ENCODE peak calls at places on chromosomes 13 and 19, in four cellular contexts. X, N, D and B are unnamed samples. For H3K36me3, the result is how much of the 10 kb centered on the place peaks cover.

GRCh38 chr13:41919741-41920487 is 41.0 kb downstream of the VWA8 start:
- DNase-seq in X (no peak), N (no peak), D (no peak), B (no peak)

GRCh38 chr13:60267498-60268202 is 103.9 kb upstream of the DIAPH3 start:
- DNase-seq in X (peak), N (no peak), D (no peak), B (peak)

GRCh38 chr19:36115453-36116343 is at the start of gene TBCB:
- DNase-seq in X (peak), N (no peak), D (peak), B (no peak)

GRCh38 chr19:40084948-40085347 is 5.8 kb downstream of the ZNF780A start:
- DNase-seq in X (no peak), N (no peak), D (no peak), B (no peak)

GRCh38 chr13:113962386-113962785 is 11.5 kb downstream of the C13orf46 start:
- DNase-seq in X (no peak), N (no peak), D (no peak), B (no peak)

GRCh38 chr13:77696863-77697207 is 652 bp upstream of the SLAIN1 start:
- DNase-seq in X (no peak), N (no peak), D (no peak), B (no peak)

GRCh38 chr13:30373727-30374126 is 48.6 kb upstream of the UBE2L5 start:
- DNase-seq in X (no peak), N (no peak), D (no peak), B (peak)

GRCh38 chr19:18610245-18610555 is 2.5 kb upstream of the TMEM59L start:
- DNase-seq in X (no peak), N (no peak), D (no peak), B (no peak)

GRCh38 chr19:55529636-55530230 is 7.2 kb downstream of the SBK2 start:
- DNase-seq in X (no peak), N (no peak), D (no peak), B (no peak)

GRCh38 chr19:55526216-55527196 is 10.4 kb downstream of the SBK2 start:
- DNase-seq in X (no peak), N (no peak), D (no peak), B (no peak)

GRCh38 chr19:55525289-55526101 is 11.4 kb downstream of the SBK2 start:
- DNase-seq in X (no peak), N (no peak), D (no peak), B (no peak)

GRCh38 chr19:55527197-55528029 is 9.5 kb downstream of the SBK2 start:
- DNase-seq in X (no peak), N (no peak), D (no peak), B (no peak)

GRCh38 chr19:55528030-55528801 is 8.7 kb downstream of the SBK2 start:
- DNase-seq in X (no peak), N (no peak), D (no peak), B (no peak)
- H3K4me3 ChIP-seq in X (no peak), N (no peak), D (no peak), B (no peak)

DNA sequence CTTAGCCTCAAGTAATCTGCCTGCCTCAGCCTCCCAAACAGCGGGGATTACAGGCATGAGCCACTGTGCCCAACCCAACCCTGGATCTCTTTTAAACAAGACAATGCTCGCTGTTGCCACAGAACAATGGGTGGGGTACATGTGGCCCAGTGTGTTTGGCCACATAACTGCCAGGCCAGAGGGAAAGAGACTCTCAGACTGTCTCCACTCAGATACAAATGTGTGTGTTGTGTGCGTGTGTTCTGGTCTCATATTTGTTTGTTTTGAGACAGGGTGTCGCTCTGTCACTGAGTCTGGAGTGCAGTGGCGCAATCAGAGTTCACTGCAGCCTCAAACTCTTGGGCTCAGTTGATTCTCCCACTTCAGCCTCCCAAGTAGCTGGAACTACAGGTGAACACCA is 25.8 kb downstream of the LDLR start:
- DNase-seq in X (no peak), N (no peak), D (no peak), B (no peak)
- H3K36me3 ChIP-seq in X (under half), N (under half), D (half or more), B (under half)

DNA sequence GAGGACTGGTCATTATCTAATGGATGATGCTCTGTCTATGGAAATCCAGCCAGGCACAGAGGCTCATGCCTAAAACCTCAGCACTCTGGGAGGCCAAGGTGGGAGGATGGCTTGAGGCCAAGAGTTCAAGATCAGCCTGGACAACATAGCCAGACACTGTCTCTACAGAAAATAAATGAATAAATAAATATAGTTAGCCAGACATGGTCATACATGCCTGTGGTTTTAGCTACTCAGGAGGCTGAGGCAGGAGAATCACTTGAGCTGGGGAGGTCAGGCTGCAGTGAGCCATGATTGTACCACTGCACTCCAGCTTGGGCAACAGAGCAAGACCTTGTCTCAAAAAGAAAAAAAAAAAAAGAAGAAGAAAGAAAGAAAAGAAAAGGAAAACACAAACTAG is 234.7 kb downstream of the TSHZ3 start:
- DNase-seq in X (no peak), N (no peak), D (peak), B (no peak)
- H3K27ac ChIP-seq in X (no peak), N (no peak), D (peak), B (no peak)

GRCh38 chr19:33139165-33139564 is 7.3 kb downstream of the WDR88 start:
- DNase-seq in X (no peak), N (no peak), D (no peak), B (no peak)

GRCh38 chr19:33147538-33147937 is 15.6 kb downstream of the WDR88 start:
- DNase-seq in X (no peak), N (no peak), D (no peak), B (no peak)

GRCh38 chr19:33146209-33146608 is 14.3 kb downstream of the WDR88 start:
- DNase-seq in X (no peak), N (no peak), D (no peak), B (no peak)

GRCh38 chr19:33143897-33144405 is 12.0 kb downstream of the WDR88 start:
- DNase-seq in X (peak), N (peak), D (peak), B (peak)
- H3K4me3 ChIP-seq in X (no peak), N (no peak), D (no peak), B (no peak)

GRCh38 chr19:1227655-1228054 is 10.2 kb downstream of the CBARP start:
- DNase-seq in X (no peak), N (no peak), D (no peak), B (no peak)
- H3K36me3 ChIP-seq in X (under half), N (under half), D (half or more), B (under half)

GRCh38 chr19:11448410-11448809 is 13.0 kb downstream of the PRKCSH start:
- DNase-seq in X (no peak), N (no peak), D (no peak), B (no peak)
- H3K27ac ChIP-seq in X (no peak), N (no peak), D (no peak), B (no peak)

GRCh38 chr19:54339646-54340358 is 840 bp upstream of the LILRA4 start:
- DNase-seq in X (no peak), N (peak), D (no peak), B (no peak)
- H3K4me3 ChIP-seq in X (no peak), N (no peak), D (no peak), B (no peak)

GRCh38 chr19:57546513-57546912 is 13.2 kb downstream of the ZNF550 start:
- DNase-seq in X (no peak), N (no peak), D (no peak), B (no peak)

GRCh38 chr19:57552432-57552831 is 7.2 kb downstream of the ZNF550 start:
- DNase-seq in X (no peak), N (no peak), D (no peak), B (no peak)
- H3K36me3 ChIP-seq in X (half or more), N (half or more), D (half or more), B (half or more)

DNA sequence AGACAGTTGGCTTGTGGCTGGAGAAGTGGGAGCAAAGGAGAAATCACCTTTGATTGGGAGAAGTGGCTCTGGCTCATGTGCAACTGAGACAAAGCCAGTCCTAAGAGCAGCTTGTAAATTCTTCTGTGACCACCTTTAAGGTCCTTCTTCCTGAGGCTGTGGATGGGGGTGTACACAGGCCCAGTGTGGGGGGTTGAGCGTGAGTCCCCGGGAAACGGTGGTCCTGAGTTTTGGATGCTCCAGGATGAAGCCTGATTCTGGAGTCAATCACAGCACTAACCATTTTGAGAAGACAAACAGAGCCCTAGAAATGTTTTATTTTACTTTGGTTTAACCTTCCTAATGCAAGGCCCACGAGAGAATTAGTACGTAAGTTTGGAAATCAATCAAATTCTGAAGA is 3.9 kb upstream of the CEBPA start:
- DNase-seq in X (no peak), N (no peak), D (no peak), B (no peak)
- H3K27ac ChIP-seq in X (no peak), N (no peak), D (no peak), B (no peak)